ENCODE peak calls at places on chromosomes 6 and 20, in nine cellular contexts. D is tibial nerve, Q is neural progenitor cell, C is colonic mucosa, J is trophoblast cell, X is cardiac muscle cell, U is hepatocyte, B is right atrium auricular region, I is astrocyte. Y is an unnamed sample. For H3K4me1, the result is how much of the 10 kb centered on the place peaks cover.

GRCh38 chr6:42914546-42914945 is 1.3 kb upstream of the PTCRA start:
- DNase-seq in Q (no peak), B (no peak), D (no peak), C (no peak), X (no peak), I (no peak), J (no peak), U (no peak), Y (no peak)

GRCh38 chr20:53942121-53942816 is 128.1 kb downstream of the BCAS1 start:
- DNase-seq in J (no peak), X (no peak), B (no peak), D (no peak), C (no peak), I (peak), U (no peak), Q (peak), Y (peak)

GRCh38 chr6:83853968-83854501 is 875 bp downstream of the RIPPLY2 start:
- DNase-seq in C (no peak), U (no peak), I (no peak), Q (peak), J (no peak), X (no peak), B (no peak), D (no peak), Y (peak)

GRCh38 chr6:45924763-45925342 is 90.8 kb downstream of the CLIC5 start:
- DNase-seq in D (no peak), Q (no peak), J (no peak), C (no peak), B (no peak), X (peak), I (no peak), U (no peak), Y (no peak)

GRCh38 chr20:53480913-53481312 is 112.7 kb downstream of the ZNF217 start:
- DNase-seq in D (no peak), B (no peak), X (no peak), I (no peak), U (no peak), C (no peak), Q (no peak), J (no peak), Y (no peak)

GRCh38 chr6:154969796-154970195 is 25.3 kb upstream of the TIAM2 start:
- DNase-seq in X (peak), J (no peak), Q (no peak), C (no peak), B (no peak), U (no peak), I (peak), D (no peak), Y (no peak)

GRCh38 chr6:166958926-166959861 is 2.8 kb upstream of the RNASET2 start:
- DNase-seq in D (peak), U (no peak), Q (no peak), X (peak), J (no peak), B (no peak), C (peak), I (no peak), Y (no peak)

GRCh38 chr6:137717074-137718073 is 149.7 kb upstream of the TNFAIP3 start:
- DNase-seq in J (peak), B (no peak), Q (no peak), I (peak), U (no peak), X (no peak), C (no peak), D (no peak), Y (no peak)

GRCh38 chr6:18262812-18263560 is 1.3 kb downstream of the DEK start:
- DNase-seq in Q (peak), C (peak), I (no peak), B (no peak), D (no peak), X (peak), U (no peak), J (no peak), Y (no peak)

GRCh38 chr6:118892248-118893094 is 1.5 kb upstream of the ASF1A start:
- DNase-seq in U (no peak), C (no peak), B (no peak), D (no peak), I (peak), Q (no peak), X (no peak), J (no peak), Y (no peak)

GRCh38 chr6:33428219-33428890 is 8.5 kb downstream of the SYNGAP1 start:
- DNase-seq in C (peak), X (peak), U (peak), J (peak), I (no peak), D (no peak), B (no peak), Q (peak), Y (peak)

GRCh38 chr6:137705166-137706064 is 161.6 kb upstream of the TNFAIP3 start:
- DNase-seq in D (peak), U (peak), B (peak), I (peak), J (peak), C (peak), Q (peak), X (peak), Y (peak)

GRCh38 chr20:52958206-52958605 is 14.0 kb upstream of the TSHZ2 start:
- DNase-seq in Q (no peak), C (no peak), D (no peak), J (no peak), B (no peak), X (no peak), I (no peak), U (no peak), Y (no peak)

GRCh38 chr6:142420822-142421221 is 119.0 kb downstream of the ADGRG6 start:
- DNase-seq in U (no peak), B (no peak), J (no peak), D (no peak), I (peak), C (no peak), Q (no peak), X (no peak), Y (no peak)

GRCh38 chr20:10110151-10110550 is 75.4 kb downstream of the ANKEF1 start:
- DNase-seq in I (peak), C (no peak), B (no peak), U (no peak), Q (no peak), D (no peak), X (no peak), J (no peak), Y (no peak)

GRCh38 chr6:135147637-135148592 is 33.2 kb upstream of the MYB start:
- DNase-seq in D (no peak), I (no peak), B (no peak), X (no peak), J (no peak), U (no peak), Q (no peak), C (no peak), Y (no peak)

GRCh38 chr6:54846243-54846856 is at the start of gene FAM83B:
- DNase-seq in Q (peak), D (no peak), B (no peak), J (peak), I (no peak), C (peak), X (peak), U (peak), Y (peak)

GRCh38 chr6:85537055-85537494 is 56.6 kb downstream of the SNX14 start:
- DNase-seq in I (no peak), C (no peak), X (peak), U (peak), J (no peak), Q (no peak), B (no peak), D (no peak), Y (no peak)

GRCh38 chr6:140812636-140813035 is 1320.1 kb upstream of the GJE1 start:
- DNase-seq in B (no peak), U (no peak), I (no peak), D (no peak), Q (no peak), C (no peak), X (peak), J (no peak), Y (no peak)

GRCh38 chr6:35663447-35664235 is 25.1 kb downstream of the FKBP5 start:
- DNase-seq in B (no peak), J (no peak), X (peak), I (peak), D (no peak), Q (peak), U (no peak), C (no peak), Y (no peak)

GRCh38 chr6:32843321-32843978 is 397 bp downstream of the PSMB8 start:
- DNase-seq in X (no peak), Q (no peak), C (no peak), U (no peak), B (no peak), J (no peak), D (no peak), I (no peak), Y (no peak)

GRCh38 chr6:47567586-47567985 is 90.0 kb downstream of the CD2AP start:
- DNase-seq in B (no peak), C (no peak), I (no peak), D (no peak), Q (no peak), X (no peak), U (no peak), J (no peak), Y (no peak)

GRCh38 chr6:169023161-169023874 is 230.3 kb downstream of the THBS2 start:
- DNase-seq in Q (no peak), U (no peak), D (no peak), B (no peak), I (no peak), X (no peak), C (no peak), J (peak), Y (no peak)

DNA sequence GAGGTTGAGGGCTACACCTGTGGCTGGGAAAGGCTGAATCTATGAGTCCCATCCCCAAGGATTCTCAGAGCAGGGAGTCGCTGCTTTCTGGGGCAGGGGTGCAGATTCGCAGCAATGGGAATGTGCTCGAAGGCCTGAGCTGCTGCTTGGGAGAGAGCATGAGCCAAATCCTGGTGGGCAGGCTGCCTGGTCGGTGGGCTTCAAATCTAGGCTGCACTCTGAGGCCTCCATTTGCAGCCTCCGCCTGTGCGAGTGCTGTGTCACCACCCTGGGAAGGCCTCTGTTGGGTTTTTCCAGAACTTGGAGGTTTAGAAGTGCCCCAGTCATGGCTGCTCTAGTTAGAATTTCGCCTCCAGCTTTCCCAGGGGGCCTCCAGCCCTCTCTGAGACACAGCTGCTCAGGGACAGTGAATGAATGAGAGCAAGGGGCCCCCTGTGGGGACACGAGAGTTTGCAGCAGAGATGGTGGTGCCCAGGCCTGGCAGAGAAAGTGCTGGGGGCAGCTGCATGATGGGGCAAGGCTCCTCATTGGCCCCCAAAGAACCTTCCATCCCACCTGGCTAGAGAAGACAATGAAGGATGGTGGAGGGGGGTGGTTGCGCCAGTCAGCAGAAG is 31.1 kb upstream of the RNF24 start:
- DNase-seq in U (no peak), J (no peak), B (peak), Q (peak), D (no peak), I (no peak), C (no peak), X (no peak), Y (no peak)
- H3K4me1 ChIP-seq in U (under half), J (under half), B (under half), Q (under half), D (under half), I (under half), C (under half), X (under half), Y (under half)

GRCh38 chr6:157469378-157469777 is 88.4 kb downstream of the ZDHHC14 start:
- DNase-seq in C (no peak), X (peak), Q (no peak), U (no peak), D (no peak), J (peak), B (no peak), I (no peak), Y (no peak)
- H3K4me1 ChIP-seq in C (under half), X (under half), Q (under half), U (under half), D (under half), J (under half), B (under half), I (under half), Y (under half)

GRCh38 chr20:33693741-33694645 is 7.8 kb upstream of the E2F1 start:
- DNase-seq in C (peak), I (no peak), J (no peak), B (peak), U (no peak), Q (peak), D (no peak), X (no peak), Y (no peak)
- H3K4me1 ChIP-seq in C (under half), I (under half), J (under half), B (under half), U (under half), Q (under half), D (under half), X (under half), Y (under half)

DNA sequence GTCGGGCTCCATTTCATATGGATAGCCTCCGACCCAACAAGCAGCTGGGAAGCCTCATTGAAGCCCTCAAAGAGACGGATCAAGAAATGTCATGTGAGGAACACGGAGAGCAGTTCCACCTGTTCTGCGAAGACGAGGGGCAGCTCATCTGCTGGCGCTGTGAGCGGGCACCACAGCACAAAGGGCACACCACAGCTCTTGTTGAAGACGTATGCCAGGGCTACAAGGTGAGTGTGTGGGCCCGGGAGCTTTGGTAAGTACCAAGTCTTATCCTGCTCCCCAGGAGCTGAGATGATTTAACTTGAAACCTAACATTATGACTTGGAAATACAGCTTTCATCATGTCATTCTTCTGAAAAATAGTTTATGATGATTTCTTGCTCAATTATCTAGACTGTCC is 4.1 kb downstream of the TRIM38 start:
- DNase-seq in Q (no peak), U (no peak), X (no peak), C (no peak), D (no peak), B (no peak), I (no peak), J (no peak), Y (no peak)
- H3K4me1 ChIP-seq in Q (under half), U (under half), X (under half), C (under half), D (under half), B (under half), I (under half), J (under half), Y (under half)

GRCh38 chr6:53741417-53741816 is 53.4 kb upstream of the LRRC1 start:
- DNase-seq in C (no peak), B (no peak), I (no peak), D (no peak), Q (no peak), U (peak), J (peak), X (peak), Y (no peak)
- H3K4me1 ChIP-seq in C (under half), B (under half), I (under half), D (under half), Q (under half), U (under half), J (under half), X (under half), Y (under half)

DNA sequence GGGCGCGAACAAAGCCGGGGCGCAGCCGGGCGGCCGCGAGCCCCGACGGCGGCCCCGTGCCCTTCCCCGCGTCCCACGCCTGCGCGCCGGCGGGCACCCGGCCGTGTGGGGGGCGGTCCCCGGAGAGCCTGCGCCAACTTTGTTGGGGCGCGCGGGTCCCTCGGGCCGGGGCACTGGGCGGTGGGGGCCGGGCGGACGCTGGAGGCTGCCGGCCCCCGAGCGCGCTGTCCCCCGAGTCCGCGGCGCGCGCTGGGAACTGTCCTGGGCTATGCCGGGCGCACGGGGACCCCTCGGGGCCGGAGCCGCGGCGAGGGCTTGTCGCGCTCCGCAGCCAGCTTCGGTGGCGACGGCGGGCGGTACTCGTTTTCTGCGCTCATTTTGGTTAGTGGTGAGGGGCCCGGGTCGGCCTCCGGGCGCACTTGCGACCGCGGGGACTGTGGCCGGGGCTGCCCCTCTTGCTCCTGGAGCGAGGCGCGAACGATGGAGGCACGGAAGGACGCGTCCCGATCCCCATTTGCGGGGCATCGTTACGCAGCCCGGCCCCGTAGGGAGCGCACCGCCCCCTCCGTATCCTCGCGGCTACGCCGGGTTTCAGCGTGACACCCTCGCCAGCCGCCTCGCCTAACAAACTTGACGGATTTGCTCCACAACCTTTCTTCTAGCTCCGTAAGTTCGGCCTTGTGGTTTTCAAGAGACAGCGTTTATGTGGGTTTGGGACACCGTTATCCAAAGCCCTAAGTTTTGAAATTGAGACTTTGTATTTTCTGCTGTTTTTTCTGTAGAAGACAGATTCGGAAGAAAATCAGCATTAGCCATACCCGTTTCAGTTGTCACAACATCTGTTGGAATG is 632 bp downstream of the SS18L1 start:
- DNase-seq in X (peak), I (peak), C (peak), B (no peak), D (peak), J (peak), U (peak), Q (peak), Y (peak)
- H3K4me1 ChIP-seq in X (under half), I (under half), C (under half), B (half or more), D (under half), J (under half), U (under half), Q (under half), Y (under half)

DNA sequence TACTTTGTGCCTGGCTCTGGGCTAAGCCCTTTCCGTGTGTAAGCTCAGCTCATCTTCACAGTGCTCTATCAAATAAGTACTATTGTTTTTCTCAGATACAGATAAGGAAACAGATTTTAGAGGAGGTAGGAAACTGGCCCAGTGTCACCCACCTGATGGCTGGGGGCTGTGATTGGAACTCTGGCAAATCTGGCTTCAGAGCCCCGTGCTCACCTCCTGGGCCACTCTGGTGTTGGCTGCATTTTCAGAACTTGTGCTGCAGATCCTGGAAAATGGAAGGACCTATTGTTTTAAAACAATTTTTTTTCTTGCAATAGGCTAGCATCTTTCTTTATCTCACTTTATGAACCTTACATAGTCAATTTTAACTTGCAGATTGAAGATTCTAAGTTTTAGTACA is 5.7 kb downstream of the STX16 start:
- DNase-seq in J (no peak), I (no peak), C (no peak), Q (no peak), U (no peak), D (no peak), X (no peak), B (no peak), Y (no peak)
- H3K4me1 ChIP-seq in J (under half), I (under half), C (under half), Q (half or more), U (under half), D (under half), X (half or more), B (half or more), Y (under half)

GRCh38 chr20:37355252-37356180 is 9.6 kb downstream of the SRC start:
- DNase-seq in X (no peak), I (no peak), B (no peak), J (no peak), D (no peak), Q (no peak), U (no peak), C (no peak), Y (no peak)
- H3K4me1 ChIP-seq in X (under half), I (under half), B (under half), J (half or more), D (under half), Q (under half), U (under half), C (under half), Y (under half)